ENCODE peak calls at places on chromosomes 6 and 20, in seven cellular contexts. F is activated CD4-positive, alpha-beta T cell treated with anti-CD3 and anti-CD28 coated beads for 36 hours; O is HFFc6; L is progenitor cell of endocrine pancreas; C is CD8-positive, alpha-beta memory T cell; Q is CD4-positive, alpha-beta T cell; M is naive thymus-derived CD4-positive, alpha-beta T cell. Z is an unnamed sample.

GRCh38 chr20:4041748-4042411 is 26.5 kb upstream of the RNF24 start:
- DNase-seq in Q (no peak), M (no peak), C (no peak), O (peak), L (no peak), F (no peak), Z (no peak)

GRCh38 chr6:114142256-114142655 is 171.3 kb upstream of the HDAC2 start:
- DNase-seq in F (no peak), O (no peak), Q (no peak), L (no peak), C (no peak), M (no peak), Z (no peak)

GRCh38 chr6:17905611-17906592 is 81.5 kb downstream of the KIF13A start:
- DNase-seq in Q (no peak), L (no peak), C (no peak), F (no peak), O (peak), M (no peak), Z (no peak)

GRCh38 chr6:53615633-53616449 is 49.7 kb downstream of the KLHL31 start:
- DNase-seq in L (no peak), M (no peak), C (no peak), O (peak), Q (no peak), F (no peak), Z (no peak)

GRCh38 chr6:109720336-109720735 is 29.2 kb downstream of the FIG4 start:
- DNase-seq in M (no peak), C (no peak), L (no peak), Q (no peak), F (no peak), O (no peak), Z (no peak)

GRCh38 chr6:50610562-50610961 is 102.8 kb upstream of the TFAP2D start:
- DNase-seq in Q (no peak), L (no peak), F (no peak), M (no peak), C (no peak), O (no peak), Z (no peak)

GRCh38 chr20:53735536-53736050 is 142.0 kb upstream of the ZNF217 start:
- DNase-seq in M (no peak), C (no peak), L (no peak), Q (no peak), F (no peak), O (peak), Z (peak)

GRCh38 chr6:129544892-129545612 is 164.9 kb downstream of the ARHGAP18 start:
- DNase-seq in L (no peak), M (no peak), F (no peak), O (no peak), C (no peak), Q (no peak), Z (no peak)

GRCh38 chr6:63537959-63538300 is 34.4 kb upstream of the LOC128125822 start:
- DNase-seq in L (no peak), C (no peak), O (no peak), M (no peak), Q (no peak), F (no peak), Z (no peak)

GRCh38 chr6:56932891-56933473 is 21.9 kb upstream of the BEND6 start:
- DNase-seq in O (no peak), Q (no peak), F (no peak), L (no peak), M (no peak), C (no peak), Z (no peak)

GRCh38 chr6:159969921-159970320 is 1.0 kb downstream of the IGF2R start:
- DNase-seq in M (no peak), O (peak), L (peak), C (no peak), F (peak), Q (no peak), Z (peak)

GRCh38 chr6:73074175-73074574 is 151.1 kb downstream of the KHDC1L start:
- DNase-seq in M (no peak), L (no peak), O (peak), Q (no peak), C (no peak), F (no peak), Z (no peak)

GRCh38 chr6:96450082-96450759 is 71.4 kb upstream of the UFL1 start:
- DNase-seq in F (no peak), L (no peak), C (no peak), M (no peak), Q (no peak), O (no peak), Z (no peak)

GRCh38 chr6:42390228-42390934 is 61.3 kb downstream of the TRERF1 start:
- DNase-seq in L (no peak), Q (peak), C (peak), O (no peak), F (peak), M (peak), Z (no peak)